ENCODE peak calls at places on chromosomes 12 and 14, in eight cellular contexts. X is tibial artery, F is psoas muscle, A is endodermal cell, L is A673, I is endothelial cell of umbilical vein, P is adrenal gland, B is left ventricle myocardium inferior. Z is an unnamed sample.

GRCh38 chr12:29148958-29149690 is at the start of gene FAR2:
- DNase-seq in X (peak; percentile 67), F (peak; percentile 67), A (peak; percentile 90), L (peak; percentile 61), I (peak; percentile 61), P (peak; percentile 34), B (peak; percentile 51), Z (no peak)

GRCh38 chr12:68263366-68263765 is 10.0 kb upstream of the IL22 start:
- DNase-seq in X (no peak), F (no peak), A (no peak), L (no peak), I (no peak), P (no peak), B (no peak), Z (no peak)

GRCh38 chr12:572532-572899 is 90.7 kb downstream of the NINJ2 start:
- DNase-seq in X (no peak), F (no peak), A (no peak), L (no peak), I (peak; percentile 10), P (no peak), B (no peak), Z (no peak)

GRCh38 chr12:106205208-106206069 is 42.4 kb downstream of the CKAP4 start:
- DNase-seq in X (no peak), F (peak; percentile 88), A (peak; percentile 67), L (peak; percentile 13), I (no peak), P (peak; percentile 66), B (peak; percentile 68), Z (no peak)

GRCh38 chr14:59678352-59678751 is 101.7 kb upstream of the CCDC175 start:
- DNase-seq in X (no peak), F (no peak), A (no peak), L (no peak), I (no peak), P (no peak), B (no peak), Z (no peak)

GRCh38 chr12:93979189-93979588 is 169.2 kb upstream of the PLXNC1 start:
- DNase-seq in X (no peak), F (no peak), A (no peak), L (no peak), I (peak; percentile 43), P (peak; percentile 33), B (no peak), Z (no peak)

GRCh38 chr12:124847675-124848074 is 16.0 kb downstream of the SCARB1 start:
- DNase-seq in X (no peak), F (no peak), A (no peak), L (no peak), I (no peak), P (peak; percentile 60), B (no peak), Z (no peak)

GRCh38 chr12:5031958-5032357 is 11.7 kb upstream of the KCNA5 start:
- DNase-seq in X (no peak), F (no peak), A (no peak), L (no peak), I (no peak), P (no peak), B (no peak), Z (no peak)

GRCh38 chr12:130742716-130743115 is 26.6 kb upstream of the RIMBP2 start:
- DNase-seq in X (no peak), F (no peak), A (no peak), L (no peak), I (no peak), P (no peak), B (no peak), Z (no peak)

GRCh38 chr12:77995436-77996167 is 164.9 kb downstream of the NAV3 start:
- DNase-seq in X (no peak), F (no peak), A (no peak), L (peak; percentile 34), I (no peak), P (no peak), B (no peak), Z (peak; percentile 44)

GRCh38 chr14:29820785-29821184 is 106.9 kb downstream of the PRKD1 start:
- DNase-seq in X (no peak), F (no peak), A (no peak), L (no peak), I (no peak), P (no peak), B (no peak), Z (no peak)

GRCh38 chr12:131442337-131442918 is 268.5 kb upstream of the SFSWAP start:
- DNase-seq in X (no peak), F (no peak), A (peak; percentile 43), L (no peak), I (no peak), P (no peak), B (no peak), Z (no peak)

DNA sequence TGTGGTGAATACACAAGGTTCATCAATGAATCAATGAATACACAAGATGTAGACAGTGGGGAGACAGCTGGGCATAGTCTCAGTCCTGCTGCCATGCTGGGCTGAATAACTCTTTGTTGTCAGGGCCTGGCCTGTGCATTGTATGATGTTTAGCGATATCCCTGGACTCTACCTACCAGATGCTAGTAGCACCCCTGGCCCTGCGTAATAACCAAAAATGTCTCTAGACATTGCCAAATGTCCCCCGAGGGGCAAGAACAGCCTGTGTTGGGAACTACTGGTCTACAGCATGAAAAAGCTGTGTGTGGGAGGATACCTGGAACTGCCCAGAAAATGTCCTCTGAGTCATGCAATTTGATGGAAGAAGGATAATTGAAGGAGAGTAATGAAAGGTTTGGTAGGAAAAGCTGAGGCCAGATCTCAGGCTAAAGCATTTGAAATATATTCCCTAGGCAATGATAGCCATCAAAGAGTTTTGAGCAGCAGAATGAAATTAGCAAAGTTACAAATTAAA is 128.2 kb downstream of the TMEM30B start:
- DNase-seq in X (no peak), F (no peak), A (no peak), L (no peak), I (no peak), P (no peak), B (no peak), Z (no peak)
- H3K27ac ChIP-seq in X (peak overlapping the region; percentile 59), F (no peak overlapping the region), A (peak overlapping the region; percentile 87), L (peak overlapping the region; percentile 13), I (no peak overlapping the region), P (no peak overlapping the region), B (no peak overlapping the region), Z (no peak overlapping the region)

DNA sequence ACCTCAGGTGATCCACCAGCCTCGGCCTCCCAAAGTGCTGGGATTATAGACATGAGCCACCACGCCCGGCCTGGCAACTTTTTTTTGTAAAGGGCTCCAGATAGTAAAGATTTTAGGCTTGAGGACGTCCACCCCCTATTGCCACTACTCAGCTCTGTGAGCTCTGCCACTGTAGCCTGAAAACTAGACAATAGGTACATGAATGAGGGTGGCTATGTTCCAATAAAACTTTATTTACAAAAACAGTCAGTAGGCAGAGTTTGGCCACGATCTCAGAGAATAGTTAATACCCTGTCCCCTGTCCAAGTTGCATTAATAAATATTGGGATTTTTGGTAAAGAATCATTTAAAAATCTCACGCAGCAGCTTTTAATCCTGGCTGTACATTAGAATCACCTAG is 90.1 kb downstream of the FOXN4 start:
- DNase-seq in X (no peak), F (no peak), A (no peak), L (no peak), I (no peak), P (no peak), B (no peak), Z (no peak)
- H3K27ac ChIP-seq in X (no peak overlapping the region), F (no peak overlapping the region), A (no peak overlapping the region), L (no peak overlapping the region), I (no peak overlapping the region), P (no peak overlapping the region), B (no peak overlapping the region), Z (no peak overlapping the region)

GRCh38 chr12:7145671-7146070 is 15.5 kb downstream of the CLSTN3 start:
- DNase-seq in X (peak; percentile 10), F (no peak), A (no peak), L (no peak), I (no peak), P (no peak), B (no peak), Z (no peak)

GRCh38 chr12:7143564-7143963 is 13.4 kb downstream of the CLSTN3 start:
- DNase-seq in X (peak; percentile 45), F (no peak), A (no peak), L (no peak), I (no peak), P (no peak), B (no peak), Z (no peak)

GRCh38 chr12:7144414-7145120 is 14.4 kb downstream of the CLSTN3 start:
- DNase-seq in X (peak; percentile 33), F (no peak), A (no peak), L (peak; percentile 59), I (peak; percentile 39), P (no peak), B (no peak), Z (no peak)

GRCh38 chr12:7146228-7146627 is 16.1 kb downstream of the CLSTN3 start:
- DNase-seq in X (peak; percentile 10), F (no peak), A (no peak), L (no peak), I (no peak), P (no peak), B (no peak), Z (no peak)

GRCh38 chr12:7146906-7147305 is 16.7 kb downstream of the CLSTN3 start:
- DNase-seq in X (peak; percentile 23), F (no peak), A (peak; percentile 27), L (no peak), I (no peak), P (peak; percentile 17), B (no peak), Z (no peak)
- H3K27ac ChIP-seq in X (no peak overlapping the region), F (no peak overlapping the region), A (no peak overlapping the region), L (no peak overlapping the region), I (no peak overlapping the region), P (no peak overlapping the region), B (no peak overlapping the region), Z (no peak overlapping the region)

DNA sequence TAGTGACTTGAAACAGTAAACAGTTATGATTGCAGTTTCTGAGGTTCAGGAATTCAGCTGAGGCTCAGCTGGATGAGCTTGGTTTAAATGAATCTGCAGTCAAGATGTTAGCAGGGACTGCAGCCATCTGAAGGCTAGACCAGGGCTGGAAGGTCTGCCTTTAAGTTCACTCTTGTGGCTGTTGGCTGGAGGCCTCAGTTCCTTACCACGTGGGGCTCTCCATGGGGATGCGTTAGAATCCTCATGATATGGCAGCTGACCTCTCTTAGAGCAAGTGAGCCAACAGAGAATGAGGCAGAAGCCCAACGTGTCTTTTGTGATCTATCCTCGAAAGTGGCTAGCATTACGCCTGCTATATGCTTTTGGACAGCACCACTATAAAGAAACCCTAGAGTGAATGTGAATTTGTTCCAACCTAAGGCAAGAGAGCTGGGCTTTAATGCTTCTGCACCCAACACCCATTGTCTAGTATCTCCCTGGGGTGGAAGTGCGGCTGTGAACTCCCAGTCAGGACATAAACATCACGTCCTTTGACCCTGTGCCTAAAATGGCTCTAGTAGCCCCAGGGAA is 26.1 kb downstream of the HSPB8 start:
- DNase-seq in X (no peak), F (no peak), A (no peak), L (no peak), I (no peak), P (no peak), B (no peak), Z (no peak)
- H3K27ac ChIP-seq in X (no peak overlapping the region), F (peak overlapping the region; percentile 63), A (no peak overlapping the region), L (no peak overlapping the region), I (no peak overlapping the region), P (no peak overlapping the region), B (peak overlapping the region; percentile 85), Z (no peak overlapping the region)

GRCh38 chr12:39341761-39342160 is 101.2 kb downstream of the KIF21A start:
- DNase-seq in X (no peak), F (no peak), A (no peak), L (no peak), I (no peak), P (no peak), B (no peak), Z (no peak)
- H3K27ac ChIP-seq in X (no peak overlapping the region), F (no peak overlapping the region), A (no peak overlapping the region), L (no peak overlapping the region), I (no peak overlapping the region), P (no peak overlapping the region), B (no peak overlapping the region), Z (no peak overlapping the region)

Z was measured in keratinocyte.